ENCODE peak calls at places on chromosomes 5 and 9, in ten cellular contexts. T, Y, M, R, O, N, H, U, B and W are unnamed samples.

GRCh38 chr9:111961575-111961974 is 65.0 kb downstream of the UGCG start:
- DNase-seq in U (no peak), R (no peak), T (peak), B (no peak), H (no peak), O (no peak), Y (no peak), M (no peak), N (peak), W (no peak)

GRCh38 chr5:39533749-39534148 is 109.0 kb upstream of the DAB2 start:
- DNase-seq in U (no peak), Y (no peak), H (no peak), M (no peak), R (no peak), B (no peak), T (no peak), N (no peak), O (no peak), W (no peak)

GRCh38 chr9:134130503-134131375 is 5.1 kb upstream of the WDR5 start:
- DNase-seq in R (no peak), M (no peak), Y (no peak), N (peak), B (peak), U (no peak), H (no peak), T (no peak), O (no peak), W (no peak)

GRCh38 chr5:125160787-125161502 is 414.5 kb upstream of the ZNF608 start:
- DNase-seq in B (no peak), H (no peak), Y (no peak), U (no peak), N (no peak), T (no peak), R (no peak), M (no peak), O (no peak), W (no peak)

GRCh38 chr5:43268188-43268820 is 44.9 kb downstream of the HMGCS1 start:
- DNase-seq in H (no peak), R (no peak), O (no peak), N (no peak), U (no peak), Y (no peak), B (no peak), T (no peak), M (no peak), W (no peak)

GRCh38 chr9:96270236-96270635 is 31.7 kb downstream of the HSD17B3 start:
- DNase-seq in M (no peak), Y (no peak), T (no peak), N (no peak), B (no peak), U (peak), R (no peak), O (no peak), H (no peak), W (no peak)

GRCh38 chr9:109442716-109443115 is 55.4 kb downstream of the PTPN3 start:
- DNase-seq in R (no peak), Y (no peak), H (no peak), B (no peak), M (no peak), U (no peak), O (no peak), N (no peak), T (no peak), W (no peak)

GRCh38 chr5:108168915-108169314 is 213.0 kb downstream of the FBXL17 start:
- DNase-seq in Y (no peak), M (peak), O (no peak), B (no peak), U (no peak), T (no peak), H (no peak), N (no peak), R (peak), W (no peak)

GRCh38 chr5:96432245-96433065 is 593 bp downstream of the PCSK1 start:
- DNase-seq in N (peak), T (no peak), Y (no peak), B (no peak), H (no peak), R (no peak), O (no peak), M (no peak), U (no peak), W (no peak)